ENCODE peak calls at places on chromosomes 16 and 17, in seven cellular contexts. B is endothelial cell of umbilical vein, K is omental fat pad, L is neural progenitor cell, D is H1, M is H9, A is Calu3. C is an unnamed sample.

GRCh38 chr16:85335584-85336492 is 223.6 kb upstream of the CIBAR2 start:
- DNase-seq in B (no peak), L (no peak), D (no peak), A (no peak), M (no peak), K (no peak), C (peak; percentile 81)

GRCh38 chr16:50303605-50304466 is 37.5 kb downstream of the ADCY7 start:
- DNase-seq in D (no peak), B (no peak), K (no peak), M (peak; percentile 24), A (no peak), L (no peak), C (no peak)

GRCh38 chr17:2179615-2180295 is 123.8 kb downstream of the SMG6 start:
- DNase-seq in L (no peak), M (no peak), B (peak; percentile 98), D (no peak), K (peak; percentile 65), A (no peak), C (peak; percentile 78)

GRCh38 chr16:65917466-65917865 is 449.0 kb upstream of the CDH5 start:
- DNase-seq in A (no peak), D (no peak), K (no peak), B (no peak), L (no peak), M (no peak), C (no peak)

GRCh38 chr17:39926588-39927100 is 757 bp downstream of the ORMDL3 start:
- DNase-seq in M (peak; percentile 69), B (peak; percentile 29), D (no peak), L (peak; percentile 71), A (no peak), K (no peak), C (peak; percentile 69)

GRCh38 chr16:15942901-15943690 is 6.3 kb upstream of the ABCC1 start:
- DNase-seq in L (no peak), M (no peak), D (no peak), B (no peak), K (no peak), A (no peak), C (no peak)

GRCh38 chr17:61239261-61239660 is 160.4 kb upstream of the TBX2 start:
- DNase-seq in A (no peak), B (no peak), K (no peak), D (no peak), L (no peak), M (no peak), C (no peak)

GRCh38 chr16:85605912-85606841 is 6.9 kb upstream of the GSE1 start:
- DNase-seq in L (no peak), M (no peak), B (no peak), A (no peak), K (no peak), D (no peak), C (no peak)

GRCh38 chr17:14922421-14922820 is 342.7 kb downstream of the PMP22 start:
- DNase-seq in K (no peak), M (no peak), D (no peak), L (no peak), A (no peak), B (no peak), C (no peak)

GRCh38 chr17:17018612-17019429 is 23.4 kb upstream of the MPRIP start:
- DNase-seq in B (no peak), A (peak; percentile 66), M (peak; percentile 36), D (no peak), K (no peak), L (no peak), C (no peak)

GRCh38 chr16:70604407-70605283 is 41.7 kb upstream of the IL34 start:
- DNase-seq in M (no peak), B (no peak), A (no peak), K (no peak), D (no peak), L (no peak), C (no peak)

GRCh38 chr17:74006366-74006765 is 197.1 kb upstream of the RPL38 start:
- DNase-seq in L (no peak), M (no peak), D (no peak), K (no peak), A (no peak), B (no peak), C (no peak)

GRCh38 chr16:14600164-14600563 is 29.9 kb downstream of the PARN start:
- DNase-seq in M (no peak), A (peak; percentile 30), L (peak; percentile 34), D (no peak), B (peak; percentile 54), K (no peak), C (no peak)

GRCh38 chr16:66614161-66614802 is 9.8 kb downstream of the CMTM3 start:
- DNase-seq in B (no peak), L (no peak), K (no peak), A (no peak), M (no peak), D (no peak), C (no peak)

GRCh38 chr17:82332669-82333278 is 792 bp downstream of the SECTM1 start:
- DNase-seq in B (peak; percentile 8), L (no peak), A (peak; percentile 57), M (peak; percentile 59), K (no peak), D (no peak), C (no peak)

GRCh38 chr16:14669776-14670175 is 24.3 kb downstream of the PLA2G10 start:
- DNase-seq in D (no peak), A (peak; percentile 49), K (no peak), M (peak; percentile 30), L (no peak), B (no peak), C (peak; percentile 95)

GRCh38 chr17:80527016-80527645 is 17.5 kb upstream of the RPTOR start:
- DNase-seq in A (no peak), L (no peak), K (no peak), D (no peak), M (no peak), B (no peak), C (no peak)

GRCh38 chr16:16120382-16121184 is 102.7 kb downstream of the ABCC6 start:
- DNase-seq in K (no peak), M (no peak), B (peak; percentile 98), D (no peak), A (no peak), L (no peak), C (peak; percentile 46)

DNA sequence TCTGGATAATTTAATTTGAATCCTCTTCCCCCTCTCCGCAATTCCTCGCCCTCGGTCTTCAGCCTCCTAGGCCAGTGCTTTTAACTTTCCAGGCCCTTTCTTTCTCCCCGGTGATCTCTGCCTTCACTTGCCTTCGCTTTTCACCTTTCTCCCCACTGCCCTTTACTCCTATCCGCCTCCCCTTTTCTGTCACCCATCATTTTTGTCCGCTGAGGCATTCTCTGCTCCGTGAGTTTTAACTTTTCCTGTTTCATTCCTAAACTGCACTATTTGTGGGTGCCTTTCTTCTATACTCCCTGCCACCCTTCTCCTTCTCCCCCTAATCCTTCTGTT is 729 bp downstream of the LONP2 start:
- DNase-seq in M (no peak), B (no peak), L (no peak), D (no peak), K (no peak), A (no peak), C (no peak)
- TF ChIP-seq CTCF in M (no peak), B (no peak), L (no peak), D (no peak), K (no peak), A (no peak), C (no peak)

GRCh38 chr17:7889166-7889584 is 586 bp downstream of the CHD3 start:
- DNase-seq in K (peak; percentile 90), L (peak; percentile 88), B (peak; percentile 93), D (no peak), A (peak; percentile 93), M (peak; percentile 71), C (peak; percentile 98)
- TF ChIP-seq CTCF in K (no peak), L (peak; percentile 46), B (peak; percentile 51), D (peak; percentile 15), A (peak; percentile 23), M (peak; percentile 28), C (peak; percentile 49)

GRCh38 chr17:76147211-76148014 is 6.4 kb upstream of the FOXJ1 start:
- DNase-seq in D (no peak), M (peak; percentile 39), K (no peak), B (peak; percentile 27), L (no peak), A (no peak), C (no peak)
- TF ChIP-seq CTCF in D (no peak), M (peak; percentile 66), K (no peak), B (peak; percentile 24), L (peak; percentile 64), A (peak; percentile 40), C (peak; percentile 38)

GRCh38 chr16:89322381-89323119 is 105.0 kb downstream of the ZNF778 start:
- DNase-seq in L (peak; percentile 61), A (no peak), D (no peak), M (peak; percentile 84), K (no peak), B (peak; percentile 68), C (no peak)
- TF ChIP-seq CTCF in L (no peak), A (no peak), D (no peak), M (no peak), K (no peak), B (no peak), C (no peak)

DNA sequence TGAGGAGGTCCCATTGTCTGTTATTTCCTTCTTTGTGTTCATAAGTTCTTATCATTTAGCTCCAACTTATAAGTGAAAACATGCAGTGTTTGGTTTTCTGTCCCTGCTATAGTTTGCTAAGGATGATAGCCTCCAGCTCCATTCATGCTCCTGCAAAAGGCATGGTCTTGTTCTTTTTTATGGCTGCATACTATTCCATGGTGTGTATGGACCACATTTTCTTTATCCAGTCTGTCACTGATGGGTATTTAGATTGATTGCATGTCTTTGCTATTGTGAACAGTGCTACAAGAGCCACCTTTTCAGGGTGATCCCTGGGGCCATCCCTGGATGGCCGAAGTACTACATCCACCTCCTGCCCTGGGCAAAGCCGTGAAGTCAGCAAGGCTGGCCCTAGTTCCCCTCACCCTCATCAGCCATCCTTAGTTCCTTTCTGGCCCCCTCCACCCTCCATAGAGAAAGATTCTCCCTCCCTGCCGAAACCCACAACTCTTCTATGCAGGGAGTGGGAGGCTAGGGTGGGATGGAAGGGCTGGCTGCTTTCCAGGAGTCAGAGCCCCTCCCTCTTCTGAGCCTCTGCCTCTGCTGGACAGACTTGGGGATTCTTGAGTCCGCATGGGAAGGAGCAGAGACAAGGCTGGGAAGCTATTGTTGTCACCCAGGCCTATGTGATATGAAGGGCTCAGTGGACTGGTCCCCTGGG is 8.3 kb downstream of the MT1X start:
- DNase-seq in L (no peak), K (no peak), M (no peak), A (no peak), D (no peak), B (no peak), C (no peak)
- TF ChIP-seq CTCF in L (no peak), K (no peak), M (no peak), A (no peak), D (no peak), B (no peak), C (no peak)

GRCh38 chr16:22847100-22847499 is 33.1 kb downstream of the HS3ST2 start:
- DNase-seq in M (no peak), A (no peak), L (no peak), K (no peak), B (no peak), D (no peak), C (no peak)
- TF ChIP-seq CTCF in M (no peak), A (no peak), L (no peak), K (no peak), B (no peak), D (no peak), C (no peak)

DNA sequence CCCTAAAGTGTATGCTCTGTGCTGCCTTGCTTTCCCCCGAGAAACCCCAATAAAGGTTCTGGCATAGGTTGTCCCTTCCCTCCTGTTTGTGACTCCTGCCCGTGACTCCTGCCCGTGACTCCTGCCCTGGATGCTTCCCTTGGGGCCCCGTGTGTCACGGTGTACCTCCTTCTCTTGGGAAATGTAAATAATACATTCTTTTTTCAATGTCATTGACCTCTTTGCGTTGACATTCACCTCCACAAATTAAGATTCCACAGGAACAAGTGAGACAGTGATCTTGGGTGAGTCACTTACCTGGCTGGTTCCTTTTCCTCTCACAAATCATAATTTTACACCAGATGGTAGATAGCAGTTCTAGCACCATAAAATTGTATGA is 634 bp downstream of the CCL15 start:
- DNase-seq in A (no peak), B (no peak), M (peak; percentile 20), K (no peak), L (no peak), D (no peak), C (peak; percentile 36)
- TF ChIP-seq CTCF in A (no peak), B (no peak), M (no peak), K (no peak), L (no peak), D (no peak), C (no peak)

C was measured in colonic mucosa.